ENCODE peak calls at places on chromosomes 4 and X, in ten cellular contexts. D, F, A, W, H, O, K, B, X and C are unnamed samples.

GRCh38 chrX:119676949-119677653 is 15.9 kb downstream of the SEPTIN6 start:
- DNase-seq in X (no peak), H (no peak), W (no peak), D (no peak), B (peak), O (no peak), F (no peak), A (no peak), K (no peak), C (no peak)

GRCh38 chr4:186910385-186910784 is 186.7 kb upstream of the FAT1 start:
- DNase-seq in F (no peak), A (no peak), D (no peak), X (no peak), B (no peak), O (no peak), K (no peak), W (no peak), H (no peak), C (no peak)

GRCh38 chr4:172830295-172830764 is 338.3 kb upstream of the GALNT7 start:
- DNase-seq in O (no peak), W (no peak), A (no peak), K (no peak), H (peak), F (no peak), B (peak), D (no peak), X (no peak), C (no peak)

GRCh38 chr4:37685726-37686372 is 327 bp downstream of the RELL1 start:
- DNase-seq in O (peak), W (peak), F (peak), A (peak), H (peak), B (no peak), K (peak), D (peak), X (no peak), C (no peak)

GRCh38 chr4:94455081-94455480 is 3.3 kb downstream of the PDLIM5 start:
- DNase-seq in O (no peak), B (peak), H (peak), K (no peak), D (peak), X (no peak), F (peak), A (no peak), W (no peak), C (no peak)

GRCh38 chr4:43855283-43855682 is 593.3 kb downstream of the KCTD8 start:
- DNase-seq in F (no peak), O (no peak), W (no peak), K (no peak), A (no peak), D (no peak), X (no peak), H (no peak), B (no peak), C (no peak)

GRCh38 chr4:172652369-172652768 is 516.2 kb upstream of the GALNT7 start:
- DNase-seq in W (no peak), X (no peak), O (no peak), K (no peak), D (no peak), B (no peak), H (no peak), F (no peak), A (no peak), C (no peak)

GRCh38 chrX:31036895-31037294 is 34.9 kb downstream of the FTHL17 start:
- DNase-seq in B (peak), F (peak), H (peak), W (peak), X (peak), A (no peak), K (no peak), D (peak), O (peak), C (peak)

GRCh38 chrX:110301194-110301593 is 16.7 kb downstream of the AMMECR1 start:
- DNase-seq in D (no peak), X (no peak), K (no peak), O (no peak), B (no peak), W (no peak), H (no peak), A (no peak), F (no peak), C (no peak)

GRCh38 chr4:38164346-38164745 is 204.1 kb downstream of the PTTG2 start:
- DNase-seq in F (no peak), B (no peak), H (no peak), D (no peak), O (no peak), W (no peak), K (no peak), A (no peak), X (no peak), C (no peak)

GRCh38 chr4:150591284-150591874 is 9.4 kb downstream of the MAB21L2 start:
- DNase-seq in K (no peak), X (no peak), F (peak), O (no peak), A (no peak), D (no peak), B (no peak), W (no peak), H (no peak), C (no peak)

GRCh38 chr4:76364763-76365162 is 56.2 kb downstream of the CCDC158 start:
- DNase-seq in D (no peak), A (no peak), O (no peak), H (no peak), W (no peak), K (no peak), X (no peak), B (no peak), F (no peak), C (no peak)

GRCh38 chr4:188130355-188130754 is 8.9 kb upstream of the TRIML1 start:
- DNase-seq in O (no peak), D (no peak), A (no peak), X (no peak), K (no peak), B (no peak), H (no peak), F (no peak), W (no peak), C (no peak)

GRCh38 chr4:42151568-42152506 is 618 bp downstream of the BEND4 start:
- DNase-seq in F (no peak), A (peak), K (no peak), H (no peak), W (peak), D (no peak), X (no peak), B (no peak), O (peak), C (no peak)

GRCh38 chr4:25552580-25553271 is 102.9 kb upstream of the SLC34A2 start:
- DNase-seq in W (no peak), K (no peak), H (no peak), A (no peak), X (no peak), O (no peak), D (no peak), F (no peak), B (peak), C (no peak)

GRCh38 chrX:136176399-136176825 is 29.1 kb downstream of the FHL1 start:
- DNase-seq in D (no peak), H (peak), K (no peak), B (peak), W (no peak), O (no peak), F (peak), X (peak), A (no peak), C (peak)

GRCh38 chr4:126955292-126956191 is 677.2 kb upstream of the INTU start:
- DNase-seq in K (no peak), X (no peak), B (no peak), O (no peak), W (no peak), D (no peak), H (no peak), A (no peak), F (no peak), C (no peak)

GRCh38 chr4:48779095-48779997 is 733 bp downstream of the FRYL start:
- DNase-seq in W (peak), H (peak), K (peak), A (peak), F (peak), D (peak), B (no peak), O (peak), X (peak), C (no peak)

GRCh38 chr4:182680196-182680771 is 236.9 kb downstream of the DCTD start:
- DNase-seq in X (no peak), D (peak), H (no peak), B (peak), A (no peak), O (no peak), F (no peak), W (no peak), K (no peak), C (no peak)

GRCh38 chrX:150546711-150547153 is 21.7 kb upstream of the MTM1 start:
- DNase-seq in O (peak), B (peak), K (peak), D (no peak), A (no peak), F (no peak), H (no peak), X (peak), W (peak), C (no peak)

GRCh38 chr4:13920111-13920875 is 292.8 kb upstream of the BOD1L1 start:
- DNase-seq in B (no peak), A (no peak), H (no peak), O (no peak), X (no peak), W (no peak), F (peak), K (no peak), D (no peak), C (no peak)

GRCh38 chrX:9804444-9804843 is 18.2 kb downstream of the SHROOM2 start:
- DNase-seq in A (no peak), O (no peak), W (no peak), B (no peak), F (no peak), K (no peak), X (no peak), D (no peak), H (no peak), C (no peak)

GRCh38 chr4:86512631-86513030 is 81.5 kb upstream of the PTPN13 start:
- DNase-seq in O (no peak), D (no peak), B (no peak), W (no peak), X (no peak), F (no peak), H (peak), A (no peak), K (no peak), C (no peak)

GRCh38 chr4:2333356-2333841 is 71.5 kb upstream of the MXD4 start:
- DNase-seq in H (no peak), W (no peak), F (no peak), X (no peak), O (no peak), B (peak), A (no peak), D (no peak), K (no peak), C (no peak)

GRCh38 chrX:70044541-70045245 is 5.0 kb downstream of the AWAT2 start:
- DNase-seq in H (peak), W (no peak), K (no peak), D (no peak), X (no peak), A (no peak), O (no peak), F (peak), B (no peak), C (no peak)

GRCh38 chr4:8283631-8284121 is 14.1 kb downstream of the HTRA3 start:
- DNase-seq in K (no peak), F (no peak), X (no peak), B (no peak), A (no peak), W (no peak), D (peak), H (no peak), O (no peak), C (no peak)

GRCh38 chr4:6085943-6086628 is 67.9 kb upstream of the C4orf50 start:
- DNase-seq in O (no peak), H (no peak), F (no peak), D (no peak), B (no peak), W (no peak), K (no peak), X (no peak), A (no peak), C (no peak)

GRCh38 chr4:83618431-83618830 is 82.5 kb downstream of the GPAT3 start:
- DNase-seq in A (no peak), F (peak), H (peak), O (no peak), D (peak), B (peak), K (no peak), X (no peak), W (no peak), C (peak)

GRCh38 chrX:11504234-11504633 is 161.5 kb downstream of the ARHGAP6 start:
- DNase-seq in F (no peak), X (no peak), H (peak), K (no peak), W (no peak), A (no peak), B (no peak), D (no peak), O (no peak), C (no peak)

GRCh38 chr4:30870513-30870912 is 150.3 kb downstream of the PCDH7 start:
- DNase-seq in B (no peak), K (no peak), W (no peak), X (no peak), H (no peak), D (no peak), F (no peak), A (no peak), O (no peak), C (no peak)

GRCh38 chr4:164748375-164748774 is 5.6 kb upstream of the SMIM31 start:
- DNase-seq in H (peak), X (no peak), B (peak), K (no peak), F (no peak), W (no peak), O (no peak), A (no peak), D (no peak), C (no peak)

GRCh38 chrX:132488819-132489255 is at the start of gene MBNL3:
- DNase-seq in H (peak), O (peak), B (peak), D (peak), X (no peak), F (peak), A (peak), W (peak), K (peak), C (no peak)

GRCh38 chr4:145580906-145581305 is 38.3 kb upstream of the MMAA start:
- DNase-seq in O (no peak), K (no peak), A (no peak), F (no peak), D (no peak), W (no peak), H (no peak), B (peak), X (no peak), C (no peak)

GRCh38 chrX:2764766-2765666 is 13.2 kb downstream of the XG start:
- DNase-seq in K (no peak), X (no peak), W (no peak), O (no peak), B (no peak), A (no peak), D (no peak), H (no peak), F (no peak), C (no peak)

GRCh38 chr4:173490817-173491518 is 39.1 kb downstream of the HAND2 start:
- DNase-seq in F (peak), X (no peak), W (no peak), O (no peak), A (no peak), D (no peak), H (peak), B (peak), K (no peak), C (peak)

GRCh38 chr4:25993564-25994185 is 79.7 kb downstream of the SMIM20 start:
- DNase-seq in D (peak), W (peak), A (no peak), H (peak), F (peak), O (peak), B (no peak), X (no peak), K (no peak), C (no peak)

GRCh38 chrX:41238543-41238942 is 95.4 kb upstream of the DDX3X start:
- DNase-seq in K (no peak), W (no peak), F (peak), A (no peak), D (no peak), H (peak), X (no peak), B (peak), O (no peak), C (peak)